ENCODE peak calls at places on chromosomes 7 and 10, in seven cellular contexts. B is DMS153; G is stimulated activated CD8-positive, alpha-beta memory T cell treated with anti-CD3 and anti-CD28 coated beads, Interleukin-4, amount 100 ng/mL, for 4 hours; X is AG09309; T is RCC 7860; W is OCI-M1; M is amniotic epithelial cell. F is an unnamed sample.

GRCh38 chr7:132425920-132426319 is 150.3 kb downstream of the PLXNA4 start:
- DNase-seq in G (no peak), B (no peak), X (no peak), W (no peak), T (no peak), M (no peak), F (no peak)

GRCh38 chr10:26296351-26296750 is 79.8 kb downstream of the GAD2 start:
- DNase-seq in X (no peak), G (no peak), B (no peak), T (no peak), W (no peak), M (no peak), F (no peak)

GRCh38 chr7:102125127-102125561 is 161.5 kb upstream of the SH2B2 start:
- DNase-seq in G (no peak), T (peak; percentile 98), W (no peak), B (no peak), X (peak; percentile 64), M (peak; percentile 88), F (no peak)

GRCh38 chr7:131090866-131091692 is 236.6 kb upstream of the MKLN1 start:
- DNase-seq in T (no peak), B (no peak), M (no peak), W (no peak), G (no peak), X (no peak), F (no peak)

GRCh38 chr7:158782638-158783490 is 46.4 kb downstream of the ESYT2 start:
- DNase-seq in B (peak; percentile 75), M (peak; percentile 43), X (no peak), G (no peak), T (no peak), W (no peak), F (no peak)

GRCh38 chr7:68319061-68319460 is 1279.2 kb upstream of the AUTS2 start:
- DNase-seq in T (no peak), W (no peak), B (no peak), X (no peak), M (no peak), G (no peak), F (no peak)

GRCh38 chr10:104117839-104118323 is 4.1 kb upstream of the SFR1 start:
- DNase-seq in M (peak; percentile 81), G (no peak), X (no peak), W (no peak), B (peak; percentile 88), T (peak; percentile 93), F (peak; percentile 70)

GRCh38 chr10:93076871-93077270 is 3.2 kb downstream of the CYP26A1 start:
- DNase-seq in W (no peak), M (no peak), T (no peak), G (no peak), B (no peak), X (no peak), F (no peak)

GRCh38 chr7:3028071-3028766 is 15.4 kb downstream of the CARD11 start:
- DNase-seq in B (no peak), G (peak; percentile 9), X (no peak), T (peak; percentile 66), M (peak; percentile 80), W (no peak), F (no peak)

GRCh38 chr10:6163364-6164270 is 39.1 kb upstream of the PFKFB3 start:
- DNase-seq in W (peak; percentile 97), G (peak; percentile 85), T (peak; percentile 58), X (no peak), M (peak; percentile 82), B (peak; percentile 73), F (peak; percentile 63)

GRCh38 chr7:84291756-84292155 is 97.2 kb upstream of the SEMA3A start:
- DNase-seq in W (peak; percentile 47), B (no peak), X (no peak), G (no peak), M (no peak), T (no peak), F (no peak)

GRCh38 chr10:118662228-118663035 is 67.0 kb upstream of the PRLHR start:
- DNase-seq in X (no peak), M (peak; percentile 4), T (no peak), B (peak; percentile 4), G (no peak), W (no peak), F (peak; percentile 31)

GRCh38 chr10:19256331-19256730 is 207.7 kb downstream of the MALRD1 start:
- DNase-seq in B (no peak), G (no peak), W (no peak), X (no peak), T (no peak), M (no peak), F (no peak)

GRCh38 chr7:44215531-44215930 is 14.8 kb downstream of the YKT6 start:
- DNase-seq in M (no peak), X (no peak), T (no peak), W (no peak), B (no peak), G (no peak), F (no peak)

GRCh38 chr10:49240946-49241345 is 52.8 kb upstream of the TMEM273 start:
- DNase-seq in G (no peak), T (no peak), M (no peak), W (no peak), B (no peak), X (no peak), F (no peak)

GRCh38 chr7:47379629-47380324 is 202.1 kb downstream of the TNS3 start:
- DNase-seq in G (no peak), W (no peak), M (peak; percentile 58), B (no peak), T (peak; percentile 73), X (no peak), F (no peak)

GRCh38 chr10:88505680-88506215 is 77.4 kb downstream of the RNLS start:
- DNase-seq in T (no peak), X (no peak), M (no peak), G (no peak), B (no peak), W (no peak), F (no peak)

GRCh38 chr7:2326960-2327359 is 12.7 kb upstream of the SNX8 start:
- DNase-seq in X (no peak), T (no peak), G (no peak), W (no peak), B (no peak), M (no peak), F (no peak)

GRCh38 chr7:140080919-140081318 is 18.2 kb upstream of the PARP12 start:
- DNase-seq in G (no peak), X (no peak), T (no peak), M (no peak), B (no peak), W (no peak), F (no peak)

GRCh38 chr7:2471396-2471795 is 4.8 kb downstream of the GRIFIN start:
- DNase-seq in W (no peak), B (peak; percentile 92), X (no peak), T (no peak), G (no peak), M (no peak), F (peak; percentile 14)

GRCh38 chr7:85172530-85172941 is 14.3 kb downstream of the SEMA3D start:
- DNase-seq in M (peak; percentile 62), W (no peak), G (no peak), T (no peak), B (no peak), X (no peak), F (no peak)

GRCh38 chr10:88528196-88528595 is 54.9 kb downstream of the RNLS start:
- DNase-seq in G (no peak), T (no peak), W (no peak), X (no peak), M (peak; percentile 47), B (no peak), F (no peak)

GRCh38 chr7:98659746-98660145 is 42.7 kb downstream of the NPTX2 start:
- DNase-seq in B (no peak), X (no peak), G (no peak), W (no peak), T (no peak), M (no peak), F (no peak)

GRCh38 chr7:101953248-101953819 is 135.9 kb downstream of the CUX1 start:
- DNase-seq in W (no peak), T (peak; percentile 62), X (peak; percentile 86), B (no peak), M (peak; percentile 100), G (no peak), F (no peak)

GRCh38 chr10:21705142-21705827 is 171.3 kb downstream of the MLLT10 start:
- DNase-seq in W (no peak), G (no peak), B (no peak), M (no peak), X (no peak), T (no peak), F (no peak)

GRCh38 chr10:70317943-70318318 is 34.1 kb upstream of the NPFFR1 start:
- DNase-seq in B (no peak), W (no peak), G (no peak), X (no peak), T (no peak), M (no peak), F (no peak)

GRCh38 chr10:21536874-21537273 is 2.8 kb downstream of the MLLT10 start:
- DNase-seq in G (no peak), B (no peak), T (no peak), M (no peak), W (no peak), X (no peak), F (no peak)

GRCh38 chr10:110147961-110148360 is 59.4 kb upstream of the MXI1 start:
- DNase-seq in W (peak; percentile 48), M (no peak), B (no peak), G (no peak), T (no peak), X (no peak), F (no peak)

GRCh38 chr7:16347461-16348192 is 73.7 kb downstream of the CRPPA start:
- DNase-seq in M (peak; percentile 64), T (peak; percentile 51), G (no peak), W (peak; percentile 52), X (no peak), B (no peak), F (no peak)

GRCh38 chr10:78623577-78624215 is 445.1 kb upstream of the ZMIZ1 start:
- DNase-seq in B (peak; percentile 57), M (peak; percentile 84), T (peak; percentile 63), G (no peak), X (peak; percentile 55), W (no peak), F (peak; percentile 85)

GRCh38 chr7:3078458-3078857 is 34.8 kb upstream of the CARD11 start:
- DNase-seq in G (no peak), B (no peak), T (no peak), X (no peak), W (no peak), M (no peak), F (no peak)

GRCh38 chr7:42511027-42511426 is 274.0 kb upstream of the GLI3 start:
- DNase-seq in W (no peak), B (no peak), M (peak; percentile 51), G (no peak), T (no peak), X (no peak), F (no peak)

GRCh38 chr7:24907311-24907886 is 72.6 kb downstream of the OSBPL3 start:
- DNase-seq in X (no peak), B (peak; percentile 7), G (no peak), M (peak; percentile 55), W (no peak), T (peak; percentile 84), F (no peak)

GRCh38 chr7:151793991-151794507 is 82.9 kb downstream of the PRKAG2 start:
- DNase-seq in W (no peak), B (no peak), G (no peak), X (no peak), M (no peak), T (no peak), F (no peak)

GRCh38 chr7:4174451-4174850 is 507.6 kb upstream of the FOXK1 start:
- DNase-seq in T (no peak), B (no peak), M (no peak), X (no peak), W (no peak), G (no peak), F (no peak)

GRCh38 chr10:90193240-90193985 is 492.0 kb downstream of the KIF20B start:
- DNase-seq in T (no peak), X (peak; percentile 27), G (no peak), W (no peak), M (peak; percentile 97), B (no peak), F (no peak)

GRCh38 chr10:75654777-75655176 is 223.4 kb downstream of the LRMDA start:
- DNase-seq in X (no peak), G (no peak), B (no peak), M (no peak), W (no peak), T (no peak), F (no peak)

GRCh38 chr10:31520982-31521381 is 202.0 kb downstream of the ZEB1 start:
- DNase-seq in T (no peak), G (no peak), X (no peak), B (no peak), M (no peak), W (no peak), F (no peak)

F was measured in NCI-H748 treated with DMSO at 0.1 percent for 48 hours.